ENCODE peak calls at places on chromosome 7, in five cellular contexts. Q is uterus, C is GM23338, N is heart right ventricle, B is astrocyte. K is an unnamed sample. For H3K4me1, the result is how much of the 10 kb centered on the place peaks cover.

GRCh38 chr7:28135296-28135695 is 45.3 kb downstream of the JAZF1 start:
- DNase-seq in Q (peak), C (no peak), N (no peak), B (no peak), K (no peak)

GRCh38 chr7:19621740-19622139 is 87.1 kb downstream of the POLR1F start:
- DNase-seq in Q (no peak), C (no peak), N (no peak), B (peak), K (peak)

GRCh38 chr7:1536768-1537630 is 6.5 kb downstream of the MAFK start:
- DNase-seq in Q (peak), C (peak), N (peak), B (peak), K (peak)

GRCh38 chr7:2387897-2388636 is 15.3 kb upstream of the CHST12 start:
- DNase-seq in Q (no peak), C (no peak), N (peak), B (no peak), K (no peak)

GRCh38 chr7:141304291-141304690 is 230.4 kb downstream of the TMEM178B start:
- DNase-seq in Q (no peak), C (no peak), N (no peak), B (no peak), K (no peak)

GRCh38 chr7:156764016-156764669 is 123.6 kb downstream of the RNF32 start:
- DNase-seq in Q (peak), C (peak), N (peak), B (peak), K (peak)

GRCh38 chr7:920351-921070 is 34.0 kb downstream of the ADAP1 start:
- DNase-seq in Q (peak), C (no peak), N (no peak), B (no peak), K (no peak)

GRCh38 chr7:92717982-92718716 is 118.2 kb downstream of the CDK6 start:
- DNase-seq in Q (peak), C (no peak), N (peak), B (peak), K (peak)

GRCh38 chr7:122572706-122573105 is 126.2 kb downstream of the RNF133 start:
- DNase-seq in Q (no peak), C (no peak), N (no peak), B (no peak), K (no peak)

GRCh38 chr7:895451-896052 is 19.2 kb downstream of the GET4 start:
- DNase-seq in Q (no peak), C (no peak), N (no peak), B (no peak), K (no peak)

GRCh38 chr7:31003721-31004120 is 40.0 kb downstream of the GHRHR start:
- DNase-seq in Q (no peak), C (no peak), N (no peak), B (peak), K (no peak)

GRCh38 chr7:91557789-91558396 is 293.7 kb downstream of the FZD1 start:
- DNase-seq in Q (peak), C (no peak), N (no peak), B (peak), K (peak)

GRCh38 chr7:131100357-131101054 is 227.2 kb upstream of the MKLN1 start:
- DNase-seq in Q (no peak), C (no peak), N (no peak), B (no peak), K (no peak)

GRCh38 chr7:70712942-70713341 is 419.0 kb upstream of the GALNT17 start:
- DNase-seq in Q (no peak), C (no peak), N (no peak), B (no peak), K (no peak)

GRCh38 chr7:2269468-2270460 is 27.7 kb downstream of the NUDT1 start:
- DNase-seq in Q (no peak), C (no peak), N (no peak), B (peak), K (no peak)

GRCh38 chr7:45687721-45688120 is 113.6 kb downstream of the ADCY1 start:
- DNase-seq in Q (no peak), C (no peak), N (no peak), B (no peak), K (peak)

GRCh38 chr7:85184599-85185354 is 2.1 kb downstream of the SEMA3D start:
- DNase-seq in Q (no peak), C (peak), N (peak), B (peak), K (peak)

GRCh38 chr7:20438248-20438647 is 107.5 kb downstream of the ITGB8 start:
- DNase-seq in Q (no peak), C (no peak), N (no peak), B (no peak), K (no peak)

GRCh38 chr7:158133515-158134271 is 453.9 kb downstream of the PTPRN2 start:
- DNase-seq in Q (no peak), C (no peak), N (no peak), B (no peak), K (no peak)

GRCh38 chr7:127955051-127955531 is 76.1 kb downstream of the LRRC4 start:
- DNase-seq in Q (peak), C (no peak), N (no peak), B (no peak), K (no peak)

GRCh38 chr7:24572421-24573007 is 738 bp upstream of the PALS2 start:
- DNase-seq in Q (peak), C (peak), N (peak), B (peak), K (no peak)

GRCh38 chr7:129784783-129785456 is 167.8 kb downstream of the UBE2H start:
- DNase-seq in Q (no peak), C (peak), N (no peak), B (no peak), K (no peak)

GRCh38 chr7:116782177-116782711 is 80.1 kb upstream of the CAPZA2 start:
- DNase-seq in Q (no peak), C (peak), N (no peak), B (peak), K (no peak)

GRCh38 chr7:30815016-30815854 is 44.0 kb downstream of the MINDY4 start:
- DNase-seq in Q (peak), C (no peak), N (no peak), B (no peak), K (no peak)

GRCh38 chr7:117061751-117062150 is 108.5 kb downstream of the ST7 start:
- DNase-seq in Q (no peak), C (no peak), N (no peak), B (peak), K (no peak)

GRCh38 chr7:16645593-16646426 is at the start of the genes ANKMY2 and BZW2:
- DNase-seq in Q (peak), C (peak), N (peak), B (peak), K (peak)

GRCh38 chr7:30874656-30875317 is 36.9 kb upstream of the AQP1 start:
- DNase-seq in Q (no peak), C (no peak), N (no peak), B (no peak), K (no peak)

GRCh38 chr7:127673902-127674301 is 21.9 kb downstream of the SND1 start:
- DNase-seq in Q (no peak), C (peak), N (no peak), B (no peak), K (no peak)

GRCh38 chr7:55476071-55476803 is 96.1 kb downstream of the VOPP1 start:
- DNase-seq in Q (no peak), C (no peak), N (no peak), B (peak), K (peak)

GRCh38 chr7:2651847-2652735 is 20.3 kb downstream of the TTYH3 start:
- DNase-seq in Q (no peak), C (no peak), N (no peak), B (no peak), K (no peak)

GRCh38 chr7:137816696-137817320 is 30.0 kb downstream of the DGKI start:
- DNase-seq in Q (no peak), C (peak), N (no peak), B (no peak), K (no peak)

GRCh38 chr7:10657837-10658236 is 315.8 kb upstream of the PHF14 start:
- DNase-seq in Q (no peak), C (no peak), N (no peak), B (no peak), K (no peak)

GRCh38 chr7:156975620-156976019 is 26.1 kb downstream of the NOM1 start:
- DNase-seq in Q (no peak), C (no peak), N (no peak), B (no peak), K (no peak)

GRCh38 chr7:47553309-47553708 is 28.6 kb downstream of the TNS3 start:
- DNase-seq in Q (no peak), C (no peak), N (no peak), B (no peak), K (no peak)

GRCh38 chr7:3607847-3608246 is 306.8 kb downstream of the SDK1 start:
- DNase-seq in Q (no peak), C (no peak), N (no peak), B (no peak), K (no peak)

GRCh38 chr7:17301491-17302101 is 3.1 kb downstream of the AHR start:
- DNase-seq in Q (no peak), C (peak), N (peak), B (no peak), K (peak)

GRCh38 chr7:124390301-124390700 is 357.4 kb upstream of the TMEM229A start:
- DNase-seq in Q (no peak), C (no peak), N (no peak), B (no peak), K (no peak)
- H3K27ac ChIP-seq in Q (no peak), C (no peak), N (no peak), B (no peak), K (no peak)

GRCh38 chr7:106110885-106111670 is 1.0 kb downstream of the SYPL1 start:
- DNase-seq in Q (no peak), C (no peak), N (no peak), B (no peak), K (no peak)
- H3K4me1 ChIP-seq in Q (under half), C (under half), N (under half), B (under half), K (under half)

DNA sequence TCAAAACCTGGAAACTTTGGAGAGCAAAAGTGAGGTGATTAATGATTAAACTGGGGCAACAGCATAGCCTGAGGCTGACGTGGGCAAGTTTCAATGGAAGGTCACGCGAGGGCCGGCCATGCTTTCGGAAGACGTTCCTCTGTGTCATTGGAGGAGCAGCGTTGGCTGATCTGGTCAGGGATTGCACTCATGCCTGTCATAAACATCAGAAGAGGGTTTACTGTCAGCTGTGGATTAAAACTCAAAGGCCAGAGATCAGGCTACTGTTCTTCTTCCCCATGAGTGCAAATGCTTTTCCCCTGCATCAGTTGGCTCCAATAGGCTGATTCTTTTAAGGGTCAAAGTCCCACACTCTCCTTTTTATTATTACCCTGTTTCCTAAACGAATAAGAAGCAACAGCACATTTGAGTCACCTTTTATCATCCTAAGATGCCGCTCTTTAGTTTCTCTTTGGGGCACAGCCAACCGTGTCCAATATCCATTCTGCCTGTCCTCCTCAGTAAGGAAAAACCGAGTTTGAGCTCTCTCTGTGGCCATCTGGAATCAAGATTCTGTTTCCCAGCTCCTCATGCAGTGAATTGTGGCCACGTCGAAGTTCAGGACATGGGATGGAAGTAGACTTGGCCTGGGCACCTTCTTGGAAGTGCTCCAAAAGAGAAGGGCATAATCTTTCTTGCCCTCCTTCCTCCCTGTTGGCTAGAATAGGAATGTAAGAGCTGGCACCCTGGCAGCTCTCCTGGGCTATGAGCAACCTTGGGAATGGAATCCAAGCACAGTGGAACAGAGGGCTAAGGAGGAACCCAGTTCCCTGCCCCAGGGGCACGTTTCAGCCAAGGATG is 62.5 kb upstream of the INSIG1 start:
- DNase-seq in Q (no peak), C (no peak), N (no peak), B (peak), K (no peak)
- H3K27ac ChIP-seq in Q (no peak), C (no peak), N (no peak), B (no peak), K (no peak)

GRCh38 chr7:155665957-155666287 is 21.5 kb downstream of the RBM33 start:
- DNase-seq in Q (no peak), C (no peak), N (no peak), B (peak), K (no peak)

GRCh38 chr7:155667241-155667849 is 22.9 kb downstream of the RBM33 start:
- DNase-seq in Q (no peak), C (no peak), N (no peak), B (no peak), K (peak)

GRCh38 chr7:155662343-155663043 is 18.0 kb downstream of the RBM33 start:
- DNase-seq in Q (no peak), C (no peak), N (no peak), B (no peak), K (no peak)

GRCh38 chr7:155663942-155664341 is 19.5 kb downstream of the RBM33 start:
- DNase-seq in Q (no peak), C (no peak), N (no peak), B (no peak), K (no peak)

GRCh38 chr7:155665079-155665956 is 20.9 kb downstream of the RBM33 start:
- DNase-seq in Q (no peak), C (no peak), N (no peak), B (peak), K (no peak)
- H3K4me1 ChIP-seq in Q (under half), C (under half), N (under half), B (under half), K (half or more)

GRCh38 chr7:6542368-6542767 is 8.9 kb downstream of the GRID2IP start:
- DNase-seq in Q (no peak), C (no peak), N (no peak), B (no peak), K (no peak)
- H3K27ac ChIP-seq in Q (no peak), C (no peak), N (no peak), B (no peak), K (no peak)

GRCh38 chr7:77354484-77354883 is 61.7 kb downstream of the GSAP start:
- DNase-seq in Q (no peak), C (no peak), N (no peak), B (no peak), K (no peak)
- H3K4me1 ChIP-seq in Q (under half), C (under half), N (under half), B (under half), K (under half)

GRCh38 chr7:6435486-6436384 is 12.0 kb downstream of the DAGLB start:
- DNase-seq in Q (peak), C (peak), N (peak), B (peak), K (peak)
- H3K27ac ChIP-seq in Q (peak), C (peak), N (peak), B (peak), K (no peak)